ENCODE peak calls at places on chromosomes 5 and 9, in five cellular contexts. V, N, H, D and T are unnamed samples.

GRCh38 chr9:117073539-117074336 is 341.1 kb downstream of the ASTN2 start:
- DNase-seq in V (no peak), N (peak; percentile 1), H (no peak), D (no peak), T (peak; percentile 67)

GRCh38 chr9:122216798-122217418 is 11.8 kb downstream of the LHX6 start:
- DNase-seq in V (no peak), N (no peak), H (peak; percentile 59), D (no peak), T (no peak)

GRCh38 chr5:22531986-22532385 is 321.2 kb downstream of the CDH12 start:
- DNase-seq in V (no peak), N (no peak), H (no peak), D (no peak), T (no peak)

GRCh38 chr5:120823316-120823715 is 359.2 kb downstream of the PRR16 start:
- DNase-seq in V (no peak), N (no peak), H (no peak), D (no peak), T (no peak)

GRCh38 chr9:133910855-133911514 is 81.1 kb downstream of the VAV2 start:
- DNase-seq in V (no peak), N (no peak), H (peak; percentile 56), D (no peak), T (no peak)

GRCh38 chr9:105608685-105609598 is 51.0 kb downstream of the FKTN start:
- DNase-seq in V (peak; percentile 6), N (peak; percentile 75), H (peak; percentile 77), D (no peak), T (peak; percentile 75)

GRCh38 chr5:445591-445990 is 2.6 kb downstream of the EXOC3 start:
- DNase-seq in V (no peak), N (no peak), H (no peak), D (no peak), T (no peak)

GRCh38 chr5:160922311-160922710 is 70.3 kb upstream of the ATP10B start:
- DNase-seq in V (no peak), N (no peak), H (no peak), D (no peak), T (no peak)

GRCh38 chr9:36450110-36450732 is 50.2 kb upstream of the RNF38 start:
- DNase-seq in V (peak; percentile 18), N (peak; percentile 61), H (peak; percentile 45), D (no peak), T (peak; percentile 55)

GRCh38 chr9:108205276-108205675 is 650.5 kb downstream of the ACTL7B start:
- DNase-seq in V (no peak), N (no peak), H (no peak), D (peak; percentile 17), T (no peak)

GRCh38 chr9:34381323-34381722 is 4.6 kb upstream of the MYORG start:
- DNase-seq in V (peak; percentile 42), N (peak; percentile 12), H (peak; percentile 71), D (no peak), T (no peak)

GRCh38 chr5:59346514-59346913 is 547.0 kb downstream of the PDE4D start:
- DNase-seq in V (no peak), N (no peak), H (no peak), D (no peak), T (no peak)

GRCh38 chr9:77707696-77708095 is 59.6 kb upstream of the GNA14 start:
- DNase-seq in V (peak; percentile 46), N (no peak), H (no peak), D (no peak), T (peak; percentile 55)

GRCh38 chr9:83933804-83934203 is 12.6 kb upstream of the KIF27 start:
- DNase-seq in V (no peak), N (no peak), H (no peak), D (no peak), T (no peak)

GRCh38 chr5:68688547-68688946 is 405.3 kb upstream of the SLC30A5 start:
- DNase-seq in V (no peak), N (no peak), H (no peak), D (no peak), T (no peak)

GRCh38 chr9:93667006-93667405 is 90.6 kb downstream of the PHF2 start:
- DNase-seq in V (no peak), N (no peak), H (no peak), D (no peak), T (peak; percentile 5)

GRCh38 chr9:78612089-78612488 is 315.2 kb downstream of the PSAT1 start:
- DNase-seq in V (no peak), N (no peak), H (no peak), D (no peak), T (no peak)

GRCh38 chr9:1429328-1429727 is 379.2 kb downstream of the DMRT2 start:
- DNase-seq in V (no peak), N (no peak), H (no peak), D (no peak), T (peak; percentile 36)

GRCh38 chr5:62305358-62305714 is 670 bp upstream of the KIF2A start:
- DNase-seq in V (no peak), N (no peak), H (peak; percentile 16), D (no peak), T (no peak)

GRCh38 chr5:160926428-160926827 is 74.4 kb upstream of the ATP10B start:
- DNase-seq in V (no peak), N (no peak), H (peak; percentile 79), D (no peak), T (no peak)

GRCh38 chr5:41796061-41796460 is 74.2 kb downstream of the OXCT1 start:
- DNase-seq in V (no peak), N (no peak), H (no peak), D (no peak), T (no peak)

GRCh38 chr5:90473321-90474234 is 993 bp downstream of the MBLAC2 start:
- DNase-seq in V (peak; percentile 14), N (peak; percentile 47), H (peak; percentile 38), D (no peak), T (peak; percentile 40)

GRCh38 chr5:165026971-165027370 is 1521.6 kb downstream of the MAT2B start:
- DNase-seq in V (no peak), N (no peak), H (no peak), D (no peak), T (no peak)

GRCh38 chr9:93510041-93510440 is 56.7 kb upstream of the FAM120AOS start:
- DNase-seq in V (no peak), N (no peak), H (no peak), D (no peak), T (no peak)

GRCh38 chr9:21095561-21095960 is 17.8 kb upstream of the IFNB1 start:
- DNase-seq in V (no peak), N (no peak), H (no peak), D (no peak), T (no peak)

GRCh38 chr9:29289365-29289764 is 1716.1 kb upstream of the C9orf72 start:
- DNase-seq in V (no peak), N (no peak), H (no peak), D (no peak), T (no peak)
- H3K27ac ChIP-seq in V (no peak overlapping the region), N (no peak overlapping the region), H (no peak overlapping the region), D (no peak overlapping the region), T (no peak overlapping the region)

DNA sequence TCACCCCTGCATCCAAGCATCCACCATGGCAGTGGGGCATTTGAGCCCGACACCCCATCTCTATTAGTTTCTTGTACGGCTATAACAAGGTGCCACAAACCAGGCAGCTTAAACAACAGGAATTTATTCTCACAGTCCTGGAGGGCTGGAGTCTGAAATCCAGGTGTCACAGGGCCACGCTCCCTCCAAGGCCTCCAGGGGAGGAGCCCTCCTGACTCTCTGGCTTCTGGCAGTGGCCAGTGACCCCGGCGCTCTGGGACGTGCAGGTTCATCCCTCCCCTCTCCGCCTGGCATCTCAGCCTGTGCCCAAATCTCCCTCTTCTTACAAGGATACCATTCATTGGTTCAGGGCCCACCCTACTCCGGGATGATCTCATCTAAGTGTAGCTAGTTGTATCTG is 394.5 kb upstream of the IRX1 start:
- DNase-seq in V (no peak), N (no peak), H (no peak), D (no peak), T (no peak)
- H3K4me1 ChIP-seq in V (no peaks in the 10 kb centered on the region), N (no peaks in the 10 kb centered on the region), H (no peaks in the 10 kb centered on the region), D (no peaks in the 10 kb centered on the region), T (no peaks in the 10 kb centered on the region)

GRCh38 chr5:163456840-163457239 is 3.1 kb downstream of the NUDCD2 start:
- DNase-seq in V (no peak), N (no peak), H (no peak), D (no peak), T (no peak)

GRCh38 chr5:163458778-163459405 is 1.0 kb downstream of the NUDCD2 start:
- DNase-seq in V (no peak), N (peak; percentile 19), H (peak; percentile 20), D (no peak), T (peak; percentile 7)

GRCh38 chr5:163451489-163451888 is 8.4 kb downstream of the NUDCD2 start:
- DNase-seq in V (no peak), N (no peak), H (no peak), D (no peak), T (no peak)

GRCh38 chr5:163456029-163456589 is 3.8 kb downstream of the NUDCD2 start:
- DNase-seq in V (no peak), N (no peak), H (no peak), D (no peak), T (no peak)

GRCh38 chr5:163453705-163454104 is 6.2 kb downstream of the NUDCD2 start:
- DNase-seq in V (no peak), N (no peak), H (no peak), D (no peak), T (no peak)
- H3K36me3 ChIP-seq in V (peaks cover 82% of the 10 kb centered on the region), N (peaks cover 88% of the 10 kb centered on the region), H (peaks cover 3% of the 10 kb centered on the region), D (peaks cover 44% of the 10 kb centered on the region), T (peaks cover 30% of the 10 kb centered on the region)

DNA sequence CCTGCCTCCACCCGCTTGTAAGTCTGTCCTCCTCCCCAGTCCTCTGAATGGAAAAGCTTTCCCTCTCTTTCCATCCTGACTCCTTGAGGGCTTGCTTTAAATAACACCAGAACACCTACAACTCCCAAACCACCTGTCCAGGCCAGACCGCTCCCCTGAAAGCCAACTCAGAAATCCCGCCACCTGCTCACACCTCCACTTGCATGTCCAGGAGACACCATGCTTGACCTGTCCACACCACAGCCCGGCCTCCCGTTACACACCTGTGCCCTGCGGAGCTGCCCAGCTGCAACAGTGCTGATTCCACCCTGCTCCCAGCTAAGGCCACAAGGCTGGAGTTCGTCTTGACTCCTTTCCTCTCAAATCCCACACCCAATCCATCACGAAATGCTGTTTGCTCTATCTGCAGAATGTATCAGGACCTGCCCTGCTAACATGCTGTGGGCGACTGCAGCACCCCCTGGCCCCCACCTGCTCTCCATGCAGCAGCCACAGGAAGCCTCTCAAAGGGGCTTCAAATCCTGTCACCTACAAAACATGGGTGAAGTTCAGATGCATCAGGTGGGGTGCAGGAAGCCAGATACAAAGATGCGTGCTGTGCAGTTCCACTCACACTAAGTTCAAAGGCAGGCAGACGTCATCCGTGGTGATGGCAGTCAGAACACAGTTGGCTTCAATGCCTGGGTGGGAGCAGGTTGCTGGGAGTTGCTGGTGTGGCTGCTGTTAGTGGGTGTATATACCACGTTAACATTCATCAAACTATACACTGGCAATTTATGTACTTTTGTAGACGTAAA is 166.0 kb downstream of the ROR2 start:
- DNase-seq in V (no peak), N (no peak), H (no peak), D (no peak), T (no peak)
- H3K27ac ChIP-seq in V (no peak overlapping the region), N (no peak overlapping the region), H (no peak overlapping the region), D (peak overlapping the region; percentile 69), T (no peak overlapping the region)